ENCODE peak calls at places on chromosomes 2 and 18, in eight cellular contexts. One of them, this sample, is unnamed.

GRCh38 chr18:79508565-79509535 is 113.1 kb downstream of the NFATC1 start:
- DNase-seq in HepG2: no peak
- DNase-seq in fibroblast of lung: no peak
- DNase-seq in PC-3: no peak
- DNase-seq in K562: no peak
- DNase-seq in astrocyte: no peak
- DNase-seq in HCT116: no peak
- DNase-seq in OCI-LY7: no peak
- DNase-seq in this sample: no peak

GRCh38 chr2:105744091-105744908 is 412 bp upstream of the NCK2 start:
- DNase-seq in HepG2: peak; percentile 19
- DNase-seq in fibroblast of lung: peak; percentile 34
- DNase-seq in PC-3: peak; percentile 64
- DNase-seq in K562: peak; percentile 75
- DNase-seq in astrocyte: no peak
- DNase-seq in HCT116: no peak
- DNase-seq in OCI-LY7: peak; percentile 79
- DNase-seq in this sample: no peak

GRCh38 chr2:43073373-43073772 is 153.0 kb downstream of the ZFP36L2 start:
- DNase-seq in HepG2: no peak
- DNase-seq in fibroblast of lung: peak; percentile 92
- DNase-seq in PC-3: peak; percentile 95
- DNase-seq in K562: peak; percentile 81
- DNase-seq in astrocyte: peak; percentile 46
- DNase-seq in HCT116: no peak
- DNase-seq in OCI-LY7: no peak
- DNase-seq in this sample: peak; percentile 94

GRCh38 chr2:205024822-205025518 is 479.7 kb downstream of the PARD3B start:
- DNase-seq in HepG2: peak; percentile 29
- DNase-seq in fibroblast of lung: peak; percentile 94
- DNase-seq in PC-3: peak; percentile 95
- DNase-seq in K562: peak; percentile 84
- DNase-seq in astrocyte: peak; percentile 97
- DNase-seq in HCT116: peak; percentile 47
- DNase-seq in OCI-LY7: no peak
- DNase-seq in this sample: peak; percentile 96

GRCh38 chr18:67467188-67467587 is 49.3 kb downstream of the DSEL start:
- DNase-seq in HepG2: no peak
- DNase-seq in fibroblast of lung: no peak
- DNase-seq in PC-3: no peak
- DNase-seq in K562: no peak
- DNase-seq in astrocyte: no peak
- DNase-seq in HCT116: no peak
- DNase-seq in OCI-LY7: no peak
- DNase-seq in this sample: no peak

GRCh38 chr18:79964330-79965118 is at the start of gene HSBP1L1:
- DNase-seq in HepG2: peak; percentile 65
- DNase-seq in fibroblast of lung: peak; percentile 26
- DNase-seq in PC-3: peak; percentile 85
- DNase-seq in K562: no peak
- DNase-seq in astrocyte: no peak
- DNase-seq in HCT116: peak; percentile 48
- DNase-seq in OCI-LY7: peak; percentile 38
- DNase-seq in this sample: peak; percentile 48

GRCh38 chr2:20436716-20437470 is 10.0 kb upstream of the RHOB start:
- DNase-seq in HepG2: peak; percentile 45
- DNase-seq in fibroblast of lung: no peak
- DNase-seq in PC-3: no peak
- DNase-seq in K562: no peak
- DNase-seq in astrocyte: no peak
- DNase-seq in HCT116: no peak
- DNase-seq in OCI-LY7: peak; percentile 14
- DNase-seq in this sample: no peak

GRCh38 chr2:73836141-73836943 is 7.6 kb downstream of the STAMBP start:
- DNase-seq in HepG2: no peak
- DNase-seq in fibroblast of lung: no peak
- DNase-seq in PC-3: no peak
- DNase-seq in K562: peak; percentile 27
- DNase-seq in astrocyte: no peak
- DNase-seq in HCT116: no peak
- DNase-seq in OCI-LY7: no peak
- DNase-seq in this sample: no peak

GRCh38 chr2:210502997-210503621 is 26.6 kb upstream of the LANCL1 start:
- DNase-seq in HepG2: peak; percentile 47
- DNase-seq in fibroblast of lung: peak; percentile 64
- DNase-seq in PC-3: peak; percentile 72
- DNase-seq in K562: peak; percentile 41
- DNase-seq in astrocyte: peak; percentile 18
- DNase-seq in HCT116: peak; percentile 13
- DNase-seq in OCI-LY7: peak; percentile 48
- DNase-seq in this sample: peak; percentile 49

GRCh38 chr2:19883971-19884720 is 17.6 kb downstream of the TTC32 start:
- DNase-seq in HepG2: no peak
- DNase-seq in fibroblast of lung: no peak
- DNase-seq in PC-3: no peak
- DNase-seq in K562: no peak
- DNase-seq in astrocyte: no peak
- DNase-seq in HCT116: no peak
- DNase-seq in OCI-LY7: no peak
- DNase-seq in this sample: no peak

GRCh38 chr2:58620127-58620526 is 379.0 kb upstream of the FANCL start:
- DNase-seq in HepG2: no peak
- DNase-seq in fibroblast of lung: peak; percentile 37
- DNase-seq in PC-3: peak; percentile 87
- DNase-seq in K562: no peak
- DNase-seq in astrocyte: peak; percentile 46
- DNase-seq in HCT116: no peak
- DNase-seq in OCI-LY7: no peak
- DNase-seq in this sample: peak; percentile 80

GRCh38 chr2:34806891-34807290 is 1207.8 kb upstream of the FAM98A start:
- DNase-seq in HepG2: no peak
- DNase-seq in fibroblast of lung: no peak
- DNase-seq in PC-3: no peak
- DNase-seq in K562: no peak
- DNase-seq in astrocyte: no peak
- DNase-seq in HCT116: no peak
- DNase-seq in OCI-LY7: no peak
- DNase-seq in this sample: no peak

GRCh38 chr2:168660859-168661258 is 141.6 kb upstream of the NOSTRIN start:
- DNase-seq in HepG2: no peak
- DNase-seq in fibroblast of lung: no peak
- DNase-seq in PC-3: no peak
- DNase-seq in K562: no peak
- DNase-seq in astrocyte: no peak
- DNase-seq in HCT116: no peak
- DNase-seq in OCI-LY7: no peak
- DNase-seq in this sample: no peak

GRCh38 chr2:197878792-197879191 is 74.4 kb downstream of the PLCL1 start:
- DNase-seq in HepG2: no peak
- DNase-seq in fibroblast of lung: no peak
- DNase-seq in PC-3: no peak
- DNase-seq in K562: no peak
- DNase-seq in astrocyte: peak; percentile 20
- DNase-seq in HCT116: no peak
- DNase-seq in OCI-LY7: no peak
- DNase-seq in this sample: no peak

GRCh38 chr2:201985740-201986735 is 47.6 kb upstream of the FZD7 start:
- DNase-seq in HepG2: peak; percentile 27
- DNase-seq in fibroblast of lung: no peak
- DNase-seq in PC-3: no peak
- DNase-seq in K562: no peak
- DNase-seq in astrocyte: no peak
- DNase-seq in HCT116: no peak
- DNase-seq in OCI-LY7: no peak
- DNase-seq in this sample: peak; percentile 35

GRCh38 chr2:23457990-23458689 is 73.2 kb downstream of the KLHL29 start:
- DNase-seq in HepG2: no peak
- DNase-seq in fibroblast of lung: no peak
- DNase-seq in PC-3: no peak
- DNase-seq in K562: no peak
- DNase-seq in astrocyte: no peak
- DNase-seq in HCT116: no peak
- DNase-seq in OCI-LY7: no peak
- DNase-seq in this sample: no peak

GRCh38 chr18:8450013-8450412 is 159.2 kb upstream of the RAB12 start:
- DNase-seq in HepG2: no peak
- DNase-seq in fibroblast of lung: no peak
- DNase-seq in PC-3: peak; percentile 18
- DNase-seq in K562: peak; percentile 48
- DNase-seq in astrocyte: no peak
- DNase-seq in HCT116: peak; percentile 37
- DNase-seq in OCI-LY7: no peak
- DNase-seq in this sample: no peak

GRCh38 chr2:178409261-178409660 is 41.7 kb downstream of the PRKRA start:
- DNase-seq in HepG2: no peak
- DNase-seq in fibroblast of lung: no peak
- DNase-seq in PC-3: no peak
- DNase-seq in K562: no peak
- DNase-seq in astrocyte: no peak
- DNase-seq in HCT116: no peak
- DNase-seq in OCI-LY7: no peak
- DNase-seq in this sample: no peak

GRCh38 chr2:31256611-31257382 is 22.8 kb downstream of the EHD3 start:
- DNase-seq in HepG2: no peak
- DNase-seq in fibroblast of lung: no peak
- DNase-seq in PC-3: no peak
- DNase-seq in K562: no peak
- DNase-seq in astrocyte: no peak
- DNase-seq in HCT116: no peak
- DNase-seq in OCI-LY7: peak; percentile 61
- DNase-seq in this sample: no peak

GRCh38 chr2:196168181-196168580 is 3.2 kb downstream of the STK17B start:
- DNase-seq in HepG2: no peak
- DNase-seq in fibroblast of lung: peak; percentile 64
- DNase-seq in PC-3: peak; percentile 82
- DNase-seq in K562: peak; percentile 34
- DNase-seq in astrocyte: peak; percentile 49
- DNase-seq in HCT116: no peak
- DNase-seq in OCI-LY7: no peak
- DNase-seq in this sample: peak; percentile 37
- H4K20me1 ChIP-seq in HepG2: no peaks in the 10 kb centered on the region
- H4K20me1 ChIP-seq in fibroblast of lung: no peaks in the 10 kb centered on the region
- H4K20me1 ChIP-seq in PC-3: peaks cover 63% of the 10 kb centered on the region
- H4K20me1 ChIP-seq in K562: no peaks in the 10 kb centered on the region
- H4K20me1 ChIP-seq in astrocyte: no peaks in the 10 kb centered on the region
- H4K20me1 ChIP-seq in HCT116: no peaks in the 10 kb centered on the region
- H4K20me1 ChIP-seq in OCI-LY7: peaks cover 54% of the 10 kb centered on the region
- H4K20me1 ChIP-seq in this sample: no peaks in the 10 kb centered on the region

GRCh38 chr2:55595536-55595935 is 21.9 kb downstream of the PPP4R3B start:
- DNase-seq in HepG2: no peak
- DNase-seq in fibroblast of lung: peak; percentile 49
- DNase-seq in PC-3: no peak
- DNase-seq in K562: no peak
- DNase-seq in astrocyte: no peak
- DNase-seq in HCT116: no peak
- DNase-seq in OCI-LY7: no peak
- DNase-seq in this sample: no peak
- H4K20me1 ChIP-seq in HepG2: no peaks in the 10 kb centered on the region
- H4K20me1 ChIP-seq in fibroblast of lung: no peaks in the 10 kb centered on the region
- H4K20me1 ChIP-seq in PC-3: no peaks in the 10 kb centered on the region
- H4K20me1 ChIP-seq in K562: no peaks in the 10 kb centered on the region
- H4K20me1 ChIP-seq in astrocyte: peaks cover 7% of the 10 kb centered on the region
- H4K20me1 ChIP-seq in HCT116: no peaks in the 10 kb centered on the region
- H4K20me1 ChIP-seq in OCI-LY7: peaks cover 2% of the 10 kb centered on the region
- H4K20me1 ChIP-seq in this sample: no peaks in the 10 kb centered on the region

DNA sequence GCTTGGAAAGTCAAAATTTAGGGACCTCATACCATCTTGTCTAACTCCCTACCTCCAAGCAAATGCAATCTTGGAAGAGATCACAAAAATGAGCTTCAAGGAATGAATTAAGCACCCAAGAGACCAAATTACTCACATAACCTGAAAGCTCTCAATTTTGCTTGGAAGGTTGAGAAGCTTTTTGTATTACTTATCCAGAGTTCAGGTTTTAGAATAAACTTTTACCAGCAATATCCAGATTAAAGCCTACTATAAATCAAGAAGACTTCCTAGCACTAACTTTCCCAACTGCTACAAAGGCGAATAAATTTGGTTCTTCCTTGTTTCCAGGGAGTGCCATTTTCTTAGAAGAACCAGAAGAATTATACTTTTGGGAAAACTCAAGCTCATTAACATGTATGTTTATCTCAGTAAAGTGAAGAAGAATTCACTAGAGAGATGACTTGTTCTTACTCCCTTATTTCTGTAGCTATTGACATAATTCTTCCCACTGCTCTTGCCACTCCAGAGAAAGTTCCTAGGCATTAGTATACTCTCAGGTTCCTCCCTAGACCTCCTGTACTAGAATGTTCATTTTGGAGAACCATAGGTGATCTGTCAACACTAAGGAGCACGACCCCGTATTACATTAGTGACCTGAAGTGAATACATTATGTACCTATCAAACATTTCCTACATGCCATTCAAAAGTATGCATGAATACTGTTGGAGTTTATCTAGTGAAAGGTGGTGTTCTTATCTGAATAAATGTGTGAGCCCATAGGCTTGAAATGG is 18.0 kb upstream of the STPG4 start:
- DNase-seq in HepG2: no peak
- DNase-seq in fibroblast of lung: no peak
- DNase-seq in PC-3: no peak
- DNase-seq in K562: no peak
- DNase-seq in astrocyte: no peak
- DNase-seq in HCT116: no peak
- DNase-seq in OCI-LY7: no peak
- DNase-seq in this sample: no peak
- H4K20me1 ChIP-seq in HepG2: peaks cover 71% of the 10 kb centered on the region
- H4K20me1 ChIP-seq in fibroblast of lung: peaks cover 21% of the 10 kb centered on the region
- H4K20me1 ChIP-seq in PC-3: peaks cover 71% of the 10 kb centered on the region
- H4K20me1 ChIP-seq in K562: peaks cover 67% of the 10 kb centered on the region
- H4K20me1 ChIP-seq in astrocyte: peaks cover 76% of the 10 kb centered on the region
- H4K20me1 ChIP-seq in HCT116: peaks cover 64% of the 10 kb centered on the region
- H4K20me1 ChIP-seq in OCI-LY7: peaks cover 66% of the 10 kb centered on the region
- H4K20me1 ChIP-seq in this sample: peaks cover 28% of the 10 kb centered on the region

DNA sequence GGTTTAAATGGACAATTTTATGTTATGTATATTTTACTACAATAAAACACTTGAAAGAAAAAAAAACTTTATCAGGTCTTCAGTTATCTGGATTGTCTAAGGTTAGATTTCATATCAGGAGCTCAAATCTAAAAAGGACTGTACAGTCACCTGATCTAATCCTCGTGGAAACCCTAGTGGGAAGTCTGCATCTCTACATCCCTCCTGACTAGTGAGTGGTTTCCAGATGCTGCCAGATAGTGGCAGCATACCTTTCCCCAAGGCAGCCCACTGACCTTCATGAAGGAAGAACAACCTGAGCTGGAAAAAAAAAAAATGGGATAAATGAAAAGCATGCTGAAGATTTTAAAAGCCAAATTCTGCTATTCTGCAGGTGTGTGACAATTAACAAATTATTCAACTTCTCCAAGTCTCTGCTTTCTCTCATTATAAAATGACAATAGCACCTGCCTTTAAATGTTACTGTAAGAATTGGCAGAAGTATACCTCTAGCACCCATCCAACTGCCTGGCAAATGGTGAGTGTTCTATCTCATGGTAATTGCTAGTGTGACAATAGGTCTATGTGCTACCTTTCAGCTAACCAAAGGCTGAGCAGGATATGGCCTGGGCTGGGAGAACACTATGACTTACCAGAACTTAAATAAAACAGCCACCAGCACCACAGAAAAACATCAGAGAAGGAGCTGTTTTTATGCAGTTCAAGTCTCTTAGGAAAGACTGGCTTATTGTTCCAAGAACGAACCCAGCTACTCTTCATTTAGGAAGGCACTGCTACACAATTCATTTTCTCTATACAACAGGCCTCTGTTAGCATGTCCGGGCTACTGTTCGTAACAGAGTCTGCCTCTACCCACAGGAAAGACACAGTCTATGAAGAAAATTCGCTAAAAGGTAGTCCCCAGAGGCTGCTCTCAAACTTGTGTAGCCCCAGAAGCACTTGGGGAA is 8.6 kb downstream of the CLASP1 start:
- DNase-seq in HepG2: peak; percentile 50
- DNase-seq in fibroblast of lung: no peak
- DNase-seq in PC-3: peak; percentile 25
- DNase-seq in K562: peak; percentile 18
- DNase-seq in astrocyte: no peak
- DNase-seq in HCT116: no peak
- DNase-seq in OCI-LY7: no peak
- DNase-seq in this sample: no peak
- H4K20me1 ChIP-seq in HepG2: peaks cover 11% of the 10 kb centered on the region
- H4K20me1 ChIP-seq in fibroblast of lung: no peaks in the 10 kb centered on the region
- H4K20me1 ChIP-seq in PC-3: no peaks in the 10 kb centered on the region
- H4K20me1 ChIP-seq in K562: no peaks in the 10 kb centered on the region
- H4K20me1 ChIP-seq in astrocyte: peaks cover 54% of the 10 kb centered on the region
- H4K20me1 ChIP-seq in HCT116: no peaks in the 10 kb centered on the region
- H4K20me1 ChIP-seq in OCI-LY7: peaks cover 3% of the 10 kb centered on the region
- H4K20me1 ChIP-seq in this sample: no peaks in the 10 kb centered on the region

This sample was measured in mammary epithelial cell.